ENCODE peak calls at places on chromosomes 3 and 15, in four cellular contexts. One of them, this sample, is unnamed.

GRCh38 chr3:101847328-101847727 is 2.0 kb upstream of the NFKBIZ start:
- DNase-seq in activated B cell treated with CpG ODN at 0.5 μM for 24 hours: no peak
- DNase-seq in transverse colon: no peak
- DNase-seq in pancreas: no peak
- DNase-seq in this sample: no peak

GRCh38 chr3:39226106-39226741 is 33.8 kb upstream of the XIRP1 start:
- DNase-seq in transverse colon: no peak
- DNase-seq in pancreas: no peak
- DNase-seq in activated B cell treated with CpG ODN at 0.5 μM for 24 hours: no peak
- DNase-seq in this sample: no peak

GRCh38 chr15:73851679-73852078 is 21.7 kb upstream of the TBC1D21 start:
- DNase-seq in pancreas: no peak
- DNase-seq in activated B cell treated with CpG ODN at 0.5 μM for 24 hours: no peak
- DNase-seq in transverse colon: peak
- DNase-seq in this sample: peak

GRCh38 chr3:195365371-195365770 is 77.4 kb downstream of the ACAP2 start:
- DNase-seq in transverse colon: no peak
- DNase-seq in activated B cell treated with CpG ODN at 0.5 μM for 24 hours: no peak
- DNase-seq in pancreas: no peak
- DNase-seq in this sample: no peak

GRCh38 chr15:93107646-93108045 is 18.6 kb upstream of the RGMA start:
- DNase-seq in pancreas: no peak
- DNase-seq in transverse colon: no peak
- DNase-seq in activated B cell treated with CpG ODN at 0.5 μM for 24 hours: no peak
- DNase-seq in this sample: no peak

GRCh38 chr3:52712291-52713212 is 6.6 kb downstream of the SPCS1 start:
- DNase-seq in pancreas: no peak
- DNase-seq in transverse colon: no peak
- DNase-seq in activated B cell treated with CpG ODN at 0.5 μM for 24 hours: no peak
- DNase-seq in this sample: no peak

GRCh38 chr3:141058996-141059395 is 7.8 kb downstream of the SPSB4 start:
- DNase-seq in transverse colon: no peak
- DNase-seq in activated B cell treated with CpG ODN at 0.5 μM for 24 hours: no peak
- DNase-seq in pancreas: no peak
- DNase-seq in this sample: no peak

GRCh38 chr3:143412084-143412483 is 292.5 kb downstream of the CHST2 start:
- DNase-seq in pancreas: no peak
- DNase-seq in activated B cell treated with CpG ODN at 0.5 μM for 24 hours: no peak
- DNase-seq in transverse colon: no peak
- DNase-seq in this sample: no peak

GRCh38 chr3:12759097-12759679 is at the start of gene TMEM40:
- DNase-seq in transverse colon: no peak
- DNase-seq in pancreas: no peak
- DNase-seq in activated B cell treated with CpG ODN at 0.5 μM for 24 hours: no peak
- DNase-seq in this sample: peak

GRCh38 chr3:52696830-52697621 is 8.6 kb downstream of the GLT8D1 start:
- DNase-seq in activated B cell treated with CpG ODN at 0.5 μM for 24 hours: no peak
- DNase-seq in transverse colon: no peak
- DNase-seq in pancreas: no peak
- DNase-seq in this sample: no peak

DNA sequence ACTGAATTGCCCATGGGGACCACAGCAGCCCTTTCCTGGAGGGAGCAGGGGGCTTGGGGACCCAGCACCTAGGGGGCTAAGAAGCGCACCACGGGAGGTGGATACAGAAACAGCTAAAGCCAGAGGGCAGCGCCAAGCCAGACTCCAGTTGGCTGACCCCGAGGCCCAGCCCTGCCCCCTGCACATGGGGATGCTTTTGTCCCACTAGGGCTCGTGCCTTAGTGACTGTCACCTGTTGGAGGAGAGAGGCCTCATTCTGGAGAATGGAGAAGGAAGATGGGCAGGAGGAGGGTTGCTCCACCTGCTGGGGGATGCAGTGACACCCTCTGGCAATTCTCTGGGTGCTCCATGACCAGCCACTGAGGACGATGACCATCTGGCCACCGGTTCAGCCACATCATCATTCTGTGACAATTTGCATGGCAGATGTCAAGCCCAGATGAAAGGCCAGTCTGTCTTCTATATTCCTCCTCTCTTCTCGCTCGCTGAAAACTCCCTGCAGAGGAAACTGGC is 167.8 kb upstream of the TLE3 start:
- DNase-seq in pancreas: peak
- DNase-seq in activated B cell treated with CpG ODN at 0.5 μM for 24 hours: no peak
- DNase-seq in transverse colon: no peak
- DNase-seq in this sample: no peak
- TF ChIP-seq CTCF in pancreas: no peak
- TF ChIP-seq CTCF in activated B cell treated with CpG ODN at 0.5 μM for 24 hours: no peak
- TF ChIP-seq CTCF in transverse colon: no peak
- TF ChIP-seq CTCF in this sample: no peak

GRCh38 chr15:100245855-100246254 is 95.9 kb downstream of the ADAMTS17 start:
- DNase-seq in transverse colon: no peak
- DNase-seq in pancreas: no peak
- DNase-seq in activated B cell treated with CpG ODN at 0.5 μM for 24 hours: no peak
- DNase-seq in this sample: no peak

GRCh38 chr15:100245496-100245838 is 96.3 kb downstream of the ADAMTS17 start:
- DNase-seq in pancreas: no peak
- DNase-seq in transverse colon: no peak
- DNase-seq in activated B cell treated with CpG ODN at 0.5 μM for 24 hours: no peak
- DNase-seq in this sample: no peak

GRCh38 chr15:100244796-100245495 is 96.8 kb downstream of the ADAMTS17 start:
- DNase-seq in pancreas: no peak
- DNase-seq in activated B cell treated with CpG ODN at 0.5 μM for 24 hours: no peak
- DNase-seq in transverse colon: no peak
- DNase-seq in this sample: no peak

GRCh38 chr15:100242989-100243388 is 98.8 kb downstream of the ADAMTS17 start:
- DNase-seq in transverse colon: no peak
- DNase-seq in activated B cell treated with CpG ODN at 0.5 μM for 24 hours: no peak
- DNase-seq in pancreas: no peak
- DNase-seq in this sample: no peak

GRCh38 chr15:100241572-100242479 is 99.9 kb downstream of the ADAMTS17 start:
- DNase-seq in pancreas: no peak
- DNase-seq in transverse colon: no peak
- DNase-seq in activated B cell treated with CpG ODN at 0.5 μM for 24 hours: no peak
- DNase-seq in this sample: no peak
- TF ChIP-seq CTCF in pancreas: no peak
- TF ChIP-seq CTCF in transverse colon: no peak
- TF ChIP-seq CTCF in activated B cell treated with CpG ODN at 0.5 μM for 24 hours: no peak
- TF ChIP-seq CTCF in this sample: no peak

GRCh38 chr15:75335313-75335704 is 554 bp upstream of the COMMD4 start:
- DNase-seq in activated B cell treated with CpG ODN at 0.5 μM for 24 hours: no peak
- DNase-seq in transverse colon: no peak
- DNase-seq in pancreas: no peak
- DNase-seq in this sample: no peak

GRCh38 chr15:75339531-75340240 is 3.8 kb downstream of the COMMD4 start:
- DNase-seq in activated B cell treated with CpG ODN at 0.5 μM for 24 hours: no peak
- DNase-seq in pancreas: no peak
- DNase-seq in transverse colon: no peak
- DNase-seq in this sample: no peak

GRCh38 chr15:75338661-75339240 is 2.9 kb downstream of the COMMD4 start:
- DNase-seq in pancreas: no peak
- DNase-seq in activated B cell treated with CpG ODN at 0.5 μM for 24 hours: no peak
- DNase-seq in transverse colon: no peak
- DNase-seq in this sample: no peak

GRCh38 chr15:75335705-75336355 is at the start of gene COMMD4:
- DNase-seq in transverse colon: peak
- DNase-seq in activated B cell treated with CpG ODN at 0.5 μM for 24 hours: peak
- DNase-seq in pancreas: peak
- DNase-seq in this sample: peak
- TF ChIP-seq CTCF in transverse colon: no peak
- TF ChIP-seq CTCF in activated B cell treated with CpG ODN at 0.5 μM for 24 hours: no peak
- TF ChIP-seq CTCF in pancreas: no peak
- TF ChIP-seq CTCF in this sample: no peak

GRCh38 chr3:146589899-146590508 is 15.1 kb downstream of the PLSCR5 start:
- DNase-seq in transverse colon: peak
- DNase-seq in pancreas: no peak
- DNase-seq in activated B cell treated with CpG ODN at 0.5 μM for 24 hours: no peak
- DNase-seq in this sample: no peak
- TF ChIP-seq CTCF in transverse colon: peak
- TF ChIP-seq CTCF in pancreas: no peak
- TF ChIP-seq CTCF in activated B cell treated with CpG ODN at 0.5 μM for 24 hours: no peak
- TF ChIP-seq CTCF in this sample: peak

GRCh38 chr3:188863999-188864406 is 307.8 kb upstream of the TPRG1 start:
- DNase-seq in pancreas: no peak
- DNase-seq in activated B cell treated with CpG ODN at 0.5 μM for 24 hours: no peak
- DNase-seq in transverse colon: no peak
- DNase-seq in this sample: no peak
- TF ChIP-seq CTCF in pancreas: no peak
- TF ChIP-seq CTCF in activated B cell treated with CpG ODN at 0.5 μM for 24 hours: no peak
- TF ChIP-seq CTCF in transverse colon: no peak
- TF ChIP-seq CTCF in this sample: no peak

GRCh38 chr3:6803652-6804051 is 57.3 kb upstream of the GRM7 start:
- DNase-seq in activated B cell treated with CpG ODN at 0.5 μM for 24 hours: no peak
- DNase-seq in pancreas: no peak
- DNase-seq in transverse colon: no peak
- DNase-seq in this sample: no peak

GRCh38 chr3:6807967-6808588 is 52.8 kb upstream of the GRM7 start:
- DNase-seq in activated B cell treated with CpG ODN at 0.5 μM for 24 hours: no peak
- DNase-seq in transverse colon: no peak
- DNase-seq in pancreas: no peak
- DNase-seq in this sample: no peak

GRCh38 chr3:6809349-6809748 is 51.6 kb upstream of the GRM7 start:
- DNase-seq in pancreas: no peak
- DNase-seq in transverse colon: no peak
- DNase-seq in activated B cell treated with CpG ODN at 0.5 μM for 24 hours: no peak
- DNase-seq in this sample: no peak

GRCh38 chr3:6806991-6807390 is 53.9 kb upstream of the GRM7 start:
- DNase-seq in pancreas: no peak
- DNase-seq in activated B cell treated with CpG ODN at 0.5 μM for 24 hours: no peak
- DNase-seq in transverse colon: no peak
- DNase-seq in this sample: no peak

DNA sequence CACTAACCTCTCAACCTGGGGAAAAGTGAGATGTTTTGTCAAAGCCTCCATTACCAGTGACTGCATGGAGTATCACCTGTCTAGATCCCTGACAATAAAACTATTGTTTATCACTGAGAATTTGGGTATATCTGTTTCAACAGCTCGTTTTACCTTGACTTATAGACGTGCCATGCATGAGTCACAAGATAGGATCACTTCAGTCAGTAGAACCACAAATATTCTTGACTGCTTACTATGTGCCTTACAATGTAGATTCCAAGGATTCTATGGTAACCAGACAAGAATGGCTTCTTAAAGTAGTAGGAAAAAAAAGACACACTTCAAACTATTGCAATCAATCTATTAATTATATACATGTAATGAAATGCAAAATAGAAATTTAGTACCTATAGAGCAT is 55.7 kb upstream of the GRM7 start:
- DNase-seq in pancreas: no peak
- DNase-seq in transverse colon: no peak
- DNase-seq in activated B cell treated with CpG ODN at 0.5 μM for 24 hours: no peak
- DNase-seq in this sample: no peak
- TF ChIP-seq CTCF in pancreas: no peak
- TF ChIP-seq CTCF in transverse colon: no peak
- TF ChIP-seq CTCF in activated B cell treated with CpG ODN at 0.5 μM for 24 hours: no peak
- TF ChIP-seq CTCF in this sample: no peak

DNA sequence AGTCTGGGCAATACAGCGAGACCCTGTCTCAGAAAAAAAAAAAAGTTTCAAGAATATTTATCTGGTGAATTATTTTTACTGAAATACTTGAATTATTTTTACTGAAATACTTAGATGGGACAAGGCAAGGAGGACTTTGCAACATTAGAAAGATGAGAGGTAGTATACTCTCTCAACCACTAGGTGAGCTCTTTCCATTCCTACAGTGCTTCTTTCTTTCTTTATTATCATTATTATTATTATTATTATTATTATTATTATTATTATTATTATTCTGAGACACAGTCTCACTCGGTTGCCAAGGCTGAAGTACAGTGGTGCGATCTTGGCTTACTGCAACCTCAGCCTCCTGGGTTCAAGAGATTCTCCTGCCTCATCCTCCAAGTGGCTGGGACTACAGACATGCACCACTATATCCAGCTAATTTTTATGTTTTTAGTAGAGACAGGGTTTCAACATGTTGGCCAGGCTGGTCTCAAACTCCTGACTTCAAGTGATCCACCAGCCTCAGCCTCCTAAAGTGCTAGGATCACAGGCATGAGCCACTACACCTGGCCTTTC is 468.8 kb downstream of the MAGI1 start:
- DNase-seq in pancreas: no peak
- DNase-seq in activated B cell treated with CpG ODN at 0.5 μM for 24 hours: no peak
- DNase-seq in transverse colon: no peak
- DNase-seq in this sample: no peak
- TF ChIP-seq CTCF in pancreas: no peak
- TF ChIP-seq CTCF in activated B cell treated with CpG ODN at 0.5 μM for 24 hours: no peak
- TF ChIP-seq CTCF in transverse colon: no peak
- TF ChIP-seq CTCF in this sample: peak